ENCODE peak calls at places on chromosomes 13 and 19, in seven cellular contexts. Q is HFFc6, K is H7, J is DMS53, G is posterior vena cava, I is AG20443, T is foreskin fibroblast. S is an unnamed sample.

GRCh38 chr19:55962186-55962585 is 14.6 kb downstream of the NLRP8 start:
- DNase-seq in K (no peak), I (no peak), G (no peak), J (no peak), T (no peak), Q (no peak), S (peak; percentile 47)

GRCh38 chr13:34733720-34734119 is 208.3 kb upstream of the NBEA start:
- DNase-seq in G (no peak), T (peak; percentile 19), I (peak; percentile 52), K (no peak), Q (no peak), J (no peak), S (no peak)

GRCh38 chr19:54279441-54279962 is 1.4 kb downstream of the LILRB2 start:
- DNase-seq in I (no peak), G (no peak), K (no peak), J (no peak), T (no peak), Q (no peak), S (no peak)

GRCh38 chr13:98782654-98783053 is 30.2 kb upstream of the SLC15A1 start:
- DNase-seq in T (no peak), J (no peak), K (no peak), Q (no peak), I (no peak), G (no peak), S (no peak)

GRCh38 chr13:94520001-94520400 is 40.5 kb upstream of the DCT start:
- DNase-seq in G (no peak), I (no peak), Q (no peak), T (no peak), J (no peak), K (no peak), S (no peak)

GRCh38 chr13:67226686-67227085 is 3.5 kb downstream of the PCDH9 start:
- DNase-seq in G (no peak), Q (no peak), T (no peak), K (no peak), I (no peak), J (no peak), S (no peak)

GRCh38 chr13:102484329-102484728 is 82.5 kb upstream of the FGF14 start:
- DNase-seq in T (peak; percentile 4), G (no peak), J (peak; percentile 5), K (peak; percentile 12), I (no peak), Q (no peak), S (no peak)

GRCh38 chr19:57558525-57558924 is 1.1 kb downstream of the ZNF550 start:
- DNase-seq in T (no peak), J (no peak), I (peak; percentile 26), K (peak; percentile 36), Q (peak; percentile 10), G (no peak), S (no peak)

GRCh38 chr19:55622242-55622969 is 2.0 kb downstream of the ZNF784 start:
- DNase-seq in J (no peak), G (no peak), Q (no peak), K (peak; percentile 54), T (no peak), I (no peak), S (no peak)

GRCh38 chr19:3161453-3161852 is 17.1 kb upstream of the S1PR4 start:
- DNase-seq in K (no peak), I (peak; percentile 32), Q (peak; percentile 28), G (no peak), T (peak; percentile 50), J (no peak), S (no peak)

GRCh38 chr19:35868172-35868822 is at the start of gene APLP1:
- DNase-seq in J (peak; percentile 93), Q (peak; percentile 13), T (peak; percentile 28), G (no peak), I (peak; percentile 91), K (peak; percentile 91), S (no peak)

GRCh38 chr13:25882732-25883357 is 169.0 kb downstream of the SHISA2 start:
- DNase-seq in Q (no peak), I (no peak), T (no peak), G (no peak), K (peak; percentile 39), J (no peak), S (no peak)

GRCh38 chr13:94178625-94179244 is 300.7 kb downstream of the DCT start:
- DNase-seq in J (peak; percentile 76), I (no peak), Q (no peak), K (no peak), T (no peak), G (no peak), S (no peak)

GRCh38 chr13:83229574-83230300 is 652.5 kb downstream of the SLITRK1 start:
- DNase-seq in J (no peak), Q (no peak), G (no peak), I (no peak), T (no peak), K (no peak), S (no peak)

GRCh38 chr13:61107989-61108388 is 307.7 kb downstream of the PCDH20 start:
- DNase-seq in K (no peak), Q (no peak), I (no peak), G (no peak), T (no peak), J (no peak), S (no peak)

GRCh38 chr19:54029930-54030490 is 33.7 kb downstream of the VSTM1 start:
- DNase-seq in J (peak; percentile 56), Q (peak; percentile 46), T (peak; percentile 51), G (peak; percentile 84), K (peak; percentile 73), I (peak; percentile 68), S (peak; percentile 49)

GRCh38 chr19:13883665-13884064 is 6.7 kb downstream of the NANOS3 start:
- DNase-seq in I (no peak), K (peak; percentile 83), T (no peak), Q (no peak), G (no peak), J (no peak), S (no peak)

GRCh38 chr13:45441633-45442032 is 23.1 kb upstream of the COG3 start:
- DNase-seq in I (peak; percentile 33), K (no peak), T (peak; percentile 47), Q (no peak), J (peak; percentile 15), G (no peak), S (peak; percentile 32)

GRCh38 chr19:56309511-56310185 is 5.0 kb downstream of the ZSCAN5A start:
- DNase-seq in J (peak; percentile 69), K (peak; percentile 93), I (peak; percentile 74), Q (peak; percentile 28), G (peak; percentile 86), T (peak; percentile 9), S (no peak)

GRCh38 chr19:40457953-40458596 is 7.5 kb downstream of the BLVRB start:
- DNase-seq in J (no peak), K (no peak), I (no peak), Q (no peak), G (no peak), T (no peak), S (no peak)

S was measured in RCC 7860.